ENCODE peak calls at places on chromosome X, in nine cellular contexts. H, O, L, K, S, W, Q, Z and C are unnamed samples.

GRCh38 chrX:97367149-97367548 is 483.4 kb downstream of the RPA4 start:
- DNase-seq in H (no peak), O (peak; percentile 3), L (no peak), K (no peak), S (no peak), W (no peak), Q (no peak), Z (no peak), C (no peak)

GRCh38 chrX:39953027-39953426 is 144.7 kb downstream of the BCOR start:
- DNase-seq in H (no peak), O (no peak), L (no peak), K (no peak), S (no peak), W (no peak), Q (no peak), Z (no peak), C (no peak)

GRCh38 chrX:6505960-6506359 is 29.0 kb downstream of the VCX3A start:
- DNase-seq in H (no peak), O (no peak), L (no peak), K (no peak), S (no peak), W (no peak), Q (no peak), Z (no peak), C (no peak)

GRCh38 chrX:147405764-147406163 is 506.0 kb upstream of the FMR1 start:
- DNase-seq in H (no peak), O (no peak), L (no peak), K (no peak), S (no peak), W (no peak), Q (no peak), Z (no peak), C (no peak)

GRCh38 chrX:101416691-101417090 is 8.7 kb downstream of the HNRNPH2 start:
- DNase-seq in H (no peak), O (no peak), L (no peak), K (no peak), S (no peak), W (no peak), Q (no peak), Z (no peak), C (no peak)

GRCh38 chrX:11566158-11566557 is 99.6 kb downstream of the ARHGAP6 start:
- DNase-seq in H (no peak), O (no peak), L (no peak), K (no peak), S (no peak), W (no peak), Q (no peak), Z (no peak), C (no peak)

GRCh38 chrX:69155786-69156520 is 9.3 kb downstream of the PJA1 start:
- DNase-seq in H (no peak), O (no peak), L (no peak), K (no peak), S (no peak), W (no peak), Q (no peak), Z (no peak), C (no peak)

GRCh38 chrX:1743105-1743504 is 128.2 kb downstream of the ASMT start:
- DNase-seq in H (no peak), O (no peak), L (no peak), K (no peak), S (no peak), W (no peak), Q (no peak), Z (no peak), C (no peak)

GRCh38 chrX:44080083-44080482 is 106.9 kb upstream of the NDP start:
- DNase-seq in H (no peak), O (no peak), L (no peak), K (no peak), S (no peak), W (no peak), Q (no peak), Z (no peak), C (no peak)

GRCh38 chrX:30278365-30278764 is 30.8 kb downstream of the NR0B1 start:
- DNase-seq in H (peak; percentile 27), O (no peak), L (no peak), K (no peak), S (no peak), W (no peak), Q (no peak), Z (no peak), C (no peak)

GRCh38 chrX:50450324-50450723 is 20.3 kb downstream of the DGKK start:
- DNase-seq in H (no peak), O (no peak), L (no peak), K (no peak), S (no peak), W (no peak), Q (no peak), Z (no peak), C (no peak)

GRCh38 chrX:32195611-32196010 is 1015.7 kb downstream of the DMD start:
- DNase-seq in H (no peak), O (peak; percentile 71), L (no peak), K (no peak), S (no peak), W (no peak), Q (no peak), Z (no peak), C (no peak)

GRCh38 chrX:141903400-141904155 is at the start of gene MAGEC1:
- DNase-seq in H (no peak), O (no peak), L (no peak), K (no peak), S (no peak), W (no peak), Q (no peak), Z (no peak), C (no peak)

GRCh38 chrX:36961590-36961989 is 46.6 kb upstream of the FAM47C start:
- DNase-seq in H (no peak), O (no peak), L (no peak), K (no peak), S (no peak), W (no peak), Q (no peak), Z (no peak), C (no peak)

GRCh38 chrX:39476596-39476995 is 621.2 kb downstream of the BCOR start:
- DNase-seq in H (no peak), O (no peak), L (no peak), K (no peak), S (no peak), W (no peak), Q (no peak), Z (no peak), C (no peak)

GRCh38 chrX:154436597-154437397 is at the start of gene GDI1:
- DNase-seq in H (no peak), O (no peak), L (peak; percentile 22), K (peak; percentile 58), S (peak; percentile 68), W (no peak), Q (peak; percentile 42), Z (peak; percentile 78), C (peak; percentile 71)

GRCh38 chrX:110172215-110172614 is 145.7 kb downstream of the AMMECR1 start:
- DNase-seq in H (no peak), O (no peak), L (no peak), K (no peak), S (no peak), W (no peak), Q (no peak), Z (no peak), C (no peak)

GRCh38 chrX:80246273-80246672 is 174.0 kb upstream of the TENT5D start:
- DNase-seq in H (no peak), O (no peak), L (no peak), K (no peak), S (no peak), W (no peak), Q (no peak), Z (no peak), C (no peak)

GRCh38 chrX:46587753-46588171 is 14.2 kb downstream of the CHST7 start:
- DNase-seq in H (no peak), O (no peak), L (no peak), K (no peak), S (no peak), W (no peak), Q (no peak), Z (no peak), C (no peak)

GRCh38 chrX:103861200-103861599 is 29.1 kb upstream of the RAB9B start:
- DNase-seq in H (peak; percentile 67), O (no peak), L (no peak), K (no peak), S (no peak), W (no peak), Q (no peak), Z (no peak), C (no peak)

GRCh38 chrX:46574941-46575381 is 1.4 kb downstream of the CHST7 start:
- DNase-seq in H (no peak), O (no peak), L (peak; percentile 30), K (peak; percentile 29), S (peak; percentile 53), W (no peak), Q (no peak), Z (no peak), C (peak; percentile 55)

GRCh38 chrX:10341309-10341708 is 184.5 kb downstream of the CLCN4 start:
- DNase-seq in H (no peak), O (no peak), L (no peak), K (no peak), S (no peak), W (no peak), Q (no peak), Z (no peak), C (no peak)

GRCh38 chrX:56798866-56799864 is 70.1 kb downstream of the NBDY start:
- DNase-seq in H (no peak), O (peak; percentile 43), L (peak; percentile 3), K (no peak), S (no peak), W (no peak), Q (peak; percentile 71), Z (no peak), C (no peak)

GRCh38 chrX:37785569-37785968 is 5.7 kb downstream of the CYBB start:
- DNase-seq in H (no peak), O (no peak), L (no peak), K (no peak), S (no peak), W (no peak), Q (no peak), Z (no peak), C (peak; percentile 51)

GRCh38 chrX:112147206-112147605 is 64.6 kb upstream of the TRPC5 start:
- DNase-seq in H (no peak), O (no peak), L (no peak), K (no peak), S (no peak), W (peak; percentile 1), Q (no peak), Z (no peak), C (no peak)

GRCh38 chrX:154490414-154491083 is at the start of gene SLC10A3:
- DNase-seq in H (peak; percentile 88), O (peak; percentile 86), L (peak; percentile 78), K (peak; percentile 82), S (peak; percentile 83), W (peak; percentile 86), Q (peak; percentile 95), Z (peak; percentile 91), C (peak; percentile 95)

GRCh38 chrX:111264397-111264796 is 5.9 kb downstream of the CAPN6 start:
- DNase-seq in H (no peak), O (no peak), L (no peak), K (no peak), S (no peak), W (no peak), Q (no peak), Z (no peak), C (no peak)

GRCh38 chrX:69320116-69320515 is 154.9 kb upstream of the PJA1 start:
- DNase-seq in H (no peak), O (no peak), L (no peak), K (no peak), S (no peak), W (no peak), Q (no peak), Z (no peak), C (no peak)

GRCh38 chrX:1164322-1165288 is 47.8 kb downstream of the CRLF2 start:
- DNase-seq in H (no peak), O (no peak), L (no peak), K (no peak), S (no peak), W (no peak), Q (peak; percentile 16), Z (no peak), C (no peak)

GRCh38 chrX:53242310-53242709 is 17.3 kb upstream of the KDM5C start:
- DNase-seq in H (no peak), O (no peak), L (no peak), K (no peak), S (no peak), W (no peak), Q (no peak), Z (no peak), C (no peak)

GRCh38 chrX:10233173-10233572 is 76.4 kb downstream of the CLCN4 start:
- DNase-seq in H (peak; percentile 37), O (no peak), L (no peak), K (no peak), S (no peak), W (no peak), Q (no peak), Z (no peak), C (no peak)